ENCODE peak calls at places on chromosomes 1 and 21, in nine cellular contexts. P is HuH-7.5; C is naive thymus-derived CD4-positive, alpha-beta T cell; F is brain microvascular endothelial cell; J is HT-29; Y is AML-193; H is stimulated activated CD8-positive, alpha-beta memory T cell treated with anti-CD3 and anti-CD28 coated beads, Interleukin-15, amount 100 ng/mL, for 1 hour; V is progenitor cell of endocrine pancreas; O is C1 segment of cervical spinal cord. T is an unnamed sample.

GRCh38 chr1:14926818-14927555 is 226.6 kb upstream of the TMEM51 start:
- DNase-seq in P (no peak), C (no peak), F (no peak), J (no peak), Y (no peak), H (no peak), V (no peak), O (no peak), T (no peak)

GRCh38 chr1:12631571-12631970 is 12.3 kb upstream of the AADACL4 start:
- DNase-seq in P (no peak), C (no peak), F (no peak), J (no peak), Y (no peak), H (no peak), V (no peak), O (no peak), T (no peak)

GRCh38 chr1:111441573-111442192 is 7.4 kb downstream of the WDR77 start:
- DNase-seq in P (no peak), C (peak), F (no peak), J (peak), Y (no peak), H (peak), V (peak), O (no peak), T (no peak)

GRCh38 chr1:6776389-6776788 is 8.9 kb upstream of the CAMTA1 start:
- DNase-seq in P (no peak), C (no peak), F (no peak), J (no peak), Y (no peak), H (no peak), V (no peak), O (no peak), T (no peak)

GRCh38 chr1:168468042-168468809 is 75.6 kb downstream of the XCL2 start:
- DNase-seq in P (no peak), C (no peak), F (no peak), J (no peak), Y (no peak), H (no peak), V (no peak), O (no peak), T (no peak)

GRCh38 chr1:180213401-180214177 is 16.5 kb upstream of the LHX4 start:
- DNase-seq in P (peak), C (no peak), F (no peak), J (peak), Y (peak), H (no peak), V (no peak), O (peak), T (no peak)

GRCh38 chr1:87642581-87643129 is 314.0 kb downstream of the LMO4 start:
- DNase-seq in P (peak), C (no peak), F (no peak), J (peak), Y (no peak), H (no peak), V (no peak), O (no peak), T (peak)

GRCh38 chr1:87826639-87827345 is 498.1 kb downstream of the LMO4 start:
- DNase-seq in P (no peak), C (no peak), F (peak), J (no peak), Y (no peak), H (no peak), V (no peak), O (no peak), T (peak)

GRCh38 chr21:31559368-31560119 is 99.9 kb upstream of the SOD1 start:
- DNase-seq in P (no peak), C (peak), F (peak), J (no peak), Y (peak), H (peak), V (peak), O (peak), T (peak)

GRCh38 chr1:182668633-182669032 is 15.8 kb downstream of the RGS8 start:
- DNase-seq in P (no peak), C (no peak), F (no peak), J (no peak), Y (no peak), H (no peak), V (no peak), O (no peak), T (no peak)

GRCh38 chr1:25082216-25082899 is 149.9 kb downstream of the SYF2 start:
- DNase-seq in P (no peak), C (no peak), F (no peak), J (no peak), Y (no peak), H (no peak), V (no peak), O (no peak), T (peak)

GRCh38 chr1:925532-926421 is 2.1 kb downstream of the SAMD11 start:
- DNase-seq in P (peak), C (no peak), F (no peak), J (no peak), Y (no peak), H (no peak), V (no peak), O (no peak), T (no peak)

GRCh38 chr1:202076050-202076511 is 46.6 kb upstream of the GPR37L1 start:
- DNase-seq in P (no peak), C (no peak), F (peak), J (no peak), Y (no peak), H (no peak), V (no peak), O (no peak), T (no peak)

GRCh38 chr21:32007461-32007860 is 134.6 kb downstream of the HUNK start:
- DNase-seq in P (no peak), C (no peak), F (peak), J (no peak), Y (no peak), H (no peak), V (no peak), O (no peak), T (no peak)

GRCh38 chr1:34418166-34418565 is 241.5 kb downstream of the C1orf94 start:
- DNase-seq in P (no peak), C (no peak), F (no peak), J (no peak), Y (no peak), H (no peak), V (no peak), O (no peak), T (no peak)

GRCh38 chr1:67759692-67760029 is 73.6 kb downstream of the GNG12 start:
- DNase-seq in P (no peak), C (no peak), F (no peak), J (no peak), Y (no peak), H (no peak), V (no peak), O (no peak), T (no peak)

GRCh38 chr1:89687254-89687653 is 54.3 kb downstream of the LRRC8C start:
- DNase-seq in P (no peak), C (no peak), F (peak), J (no peak), Y (no peak), H (no peak), V (no peak), O (no peak), T (no peak)

GRCh38 chr1:70372426-70372825 is 17.9 kb upstream of the ANKRD13C start:
- DNase-seq in P (no peak), C (no peak), F (no peak), J (no peak), Y (no peak), H (no peak), V (no peak), O (no peak), T (no peak)

GRCh38 chr1:11374748-11375110 is 101.7 kb downstream of the UBIAD1 start:
- DNase-seq in P (no peak), C (no peak), F (no peak), J (no peak), Y (no peak), H (no peak), V (no peak), O (no peak), T (no peak)

GRCh38 chr1:1943834-1944570 is 24.9 kb upstream of the TMEM52 start:
- DNase-seq in P (peak), C (peak), F (peak), J (peak), Y (no peak), H (peak), V (peak), O (no peak), T (peak)

GRCh38 chr1:241485554-241485992 is 34.0 kb downstream of the FH start:
- DNase-seq in P (no peak), C (no peak), F (peak), J (peak), Y (peak), H (no peak), V (no peak), O (no peak), T (no peak)

GRCh38 chr1:215394084-215394991 is 172.8 kb upstream of the KCTD3 start:
- DNase-seq in P (no peak), C (no peak), F (no peak), J (no peak), Y (no peak), H (no peak), V (no peak), O (no peak), T (no peak)

GRCh38 chr1:93708734-93709481 is 27.3 kb upstream of the BCAR3 start:
- DNase-seq in P (no peak), C (no peak), F (no peak), J (no peak), Y (no peak), H (no peak), V (no peak), O (no peak), T (peak)

GRCh38 chr1:225691861-225692516 is 39.1 kb upstream of the ENAH start:
- DNase-seq in P (no peak), C (no peak), F (peak), J (no peak), Y (no peak), H (no peak), V (no peak), O (no peak), T (no peak)

GRCh38 chr1:24866211-24867063 is 63.6 kb downstream of the RUNX3 start:
- DNase-seq in P (no peak), C (no peak), F (no peak), J (peak), Y (no peak), H (no peak), V (no peak), O (no peak), T (peak)

GRCh38 chr1:66353207-66353606 is 180.7 kb upstream of the SGIP1 start:
- DNase-seq in P (no peak), C (no peak), F (no peak), J (no peak), Y (no peak), H (no peak), V (no peak), O (peak), T (no peak)

GRCh38 chr21:28822882-28823335 is 169.8 kb downstream of the LTN1 start:
- DNase-seq in P (no peak), C (no peak), F (no peak), J (peak), Y (no peak), H (no peak), V (no peak), O (no peak), T (no peak)

GRCh38 chr1:152026895-152027294 is 9.9 kb downstream of the S100A11 start:
- DNase-seq in P (no peak), C (no peak), F (peak), J (no peak), Y (no peak), H (no peak), V (no peak), O (no peak), T (no peak)

GRCh38 chr1:236759252-236759859 is 35.7 kb upstream of the MTR start:
- DNase-seq in P (no peak), C (no peak), F (peak), J (peak), Y (peak), H (no peak), V (no peak), O (peak), T (peak)

GRCh38 chr1:18955442-18956188 is 861 bp downstream of the IFFO2 start:
- DNase-seq in P (peak), C (peak), F (no peak), J (peak), Y (peak), H (peak), V (peak), O (no peak), T (no peak)

GRCh38 chr1:223770621-223771315 is 58.4 kb downstream of the CAPN2 start:
- DNase-seq in P (no peak), C (no peak), F (no peak), J (no peak), Y (no peak), H (no peak), V (no peak), O (no peak), T (no peak)

GRCh38 chr1:16081636-16082035 is 8.2 kb upstream of the FAM131C start:
- DNase-seq in P (no peak), C (no peak), F (no peak), J (no peak), Y (no peak), H (no peak), V (no peak), O (no peak), T (no peak)

GRCh38 chr1:153483776-153484175 is 23.3 kb upstream of the S100A7 start:
- DNase-seq in P (no peak), C (no peak), F (no peak), J (no peak), Y (no peak), H (no peak), V (no peak), O (no peak), T (no peak)

GRCh38 chr1:152886758-152887409 is 8.8 kb downstream of the SMCP start:
- DNase-seq in P (no peak), C (no peak), F (no peak), J (no peak), Y (no peak), H (no peak), V (no peak), O (no peak), T (no peak)

GRCh38 chr1:68291763-68292384 is 59.6 kb upstream of the WLS start:
- DNase-seq in P (no peak), C (no peak), F (peak), J (no peak), Y (peak), H (no peak), V (no peak), O (no peak), T (peak)